ENCODE peak calls at places on chromosome 14, in four cellular contexts. L, X, N and W are unnamed samples.

GRCh38 chr14:89926709-89927108 is 27.8 kb downstream of the EFCAB11 start:
- DNase-seq in L (peak), X (no peak), N (no peak), W (no peak)

GRCh38 chr14:30607156-30607780 is 14.9 kb upstream of the SCFD1 start:
- DNase-seq in L (no peak), X (no peak), N (no peak), W (no peak)

GRCh38 chr14:22980672-22981089 is 1.7 kb downstream of the AJUBA start:
- DNase-seq in L (peak), X (no peak), N (no peak), W (no peak)

GRCh38 chr14:81172353-81172752 is 48.4 kb downstream of the GTF2A1 start:
- DNase-seq in L (peak), X (no peak), N (no peak), W (no peak)

GRCh38 chr14:93742761-93743160 is 45.5 kb downstream of the PRIMA1 start:
- DNase-seq in L (no peak), X (no peak), N (no peak), W (no peak)

GRCh38 chr14:52619692-52620091 is 67.1 kb downstream of the GPR137C start:
- DNase-seq in L (no peak), X (no peak), N (no peak), W (no peak)

GRCh38 chr14:95217391-95217900 is 60.1 kb upstream of the DICER1 start:
- DNase-seq in L (no peak), X (no peak), N (no peak), W (no peak)

GRCh38 chr14:23054000-23054811 is 3.1 kb downstream of the CDH24 start:
- DNase-seq in L (no peak), X (no peak), N (no peak), W (peak)

GRCh38 chr14:68345738-68346137 is 447.1 kb downstream of the ZFP36L1 start:
- DNase-seq in L (no peak), X (no peak), N (no peak), W (no peak)

GRCh38 chr14:65439117-65439516 is 26.6 kb downstream of the FUT8 start:
- DNase-seq in L (no peak), X (no peak), N (no peak), W (no peak)

GRCh38 chr14:96090441-96091148 is 51.4 kb downstream of the C14orf132 start:
- DNase-seq in L (no peak), X (no peak), N (no peak), W (peak)

GRCh38 chr14:55131782-55132181 is 2.7 kb downstream of the LGALS3 start:
- DNase-seq in L (no peak), X (no peak), N (no peak), W (no peak)

GRCh38 chr14:55130194-55130550 is 1.1 kb downstream of the LGALS3 start:
- DNase-seq in L (peak), X (no peak), N (no peak), W (no peak)

GRCh38 chr14:55136241-55136640 is 7.2 kb downstream of the LGALS3 start:
- DNase-seq in L (no peak), X (no peak), N (no peak), W (no peak)

GRCh38 chr14:55136868-55137785 is 8.1 kb downstream of the LGALS3 start:
- DNase-seq in L (peak), X (peak), N (no peak), W (no peak)

GRCh38 chr14:55133416-55133815 is 4.4 kb downstream of the LGALS3 start:
- DNase-seq in L (no peak), X (no peak), N (no peak), W (no peak)
- TF ChIP-seq CTCF in L (no peak), X (peak), N (no peak), W (no peak)

DNA sequence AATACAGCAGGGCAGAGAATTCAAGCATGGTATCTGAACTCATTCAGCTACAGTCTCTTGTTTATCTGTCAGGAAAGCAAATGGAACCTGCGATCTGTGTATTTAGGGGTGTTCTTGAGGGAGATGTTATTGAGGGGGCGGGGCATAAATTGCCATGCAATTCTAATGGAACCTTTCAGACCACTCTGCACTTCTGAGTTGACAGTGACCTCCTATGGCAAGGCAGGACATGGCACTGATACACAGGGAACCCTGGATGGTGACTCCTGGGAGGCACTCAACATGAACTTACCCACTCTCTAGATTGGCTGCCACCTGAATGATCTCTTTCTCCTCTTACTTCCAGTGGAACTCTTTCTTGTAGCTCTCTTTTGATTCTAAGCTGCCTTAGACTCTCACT is 787.3 kb downstream of the VRK1 start:
- DNase-seq in L (peak), X (no peak), N (no peak), W (no peak)
- TF ChIP-seq CTCF in L (peak), X (no peak), N (no peak), W (no peak)

GRCh38 chr14:67285876-67286452 is 44.7 kb downstream of the PALS1 start:
- DNase-seq in L (peak), X (peak), N (no peak), W (no peak)
- TF ChIP-seq CTCF in L (peak), X (no peak), N (no peak), W (peak)

GRCh38 chr14:45198551-45198950 is 54.5 kb downstream of the MIS18BP1 start:
- DNase-seq in L (peak), X (no peak), N (no peak), W (no peak)

GRCh38 chr14:45199246-45199645 is 53.8 kb downstream of the MIS18BP1 start:
- DNase-seq in L (peak), X (no peak), N (no peak), W (no peak)

GRCh38 chr14:45204241-45204640 is 48.8 kb downstream of the MIS18BP1 start:
- DNase-seq in L (no peak), X (no peak), N (no peak), W (no peak)

DNA sequence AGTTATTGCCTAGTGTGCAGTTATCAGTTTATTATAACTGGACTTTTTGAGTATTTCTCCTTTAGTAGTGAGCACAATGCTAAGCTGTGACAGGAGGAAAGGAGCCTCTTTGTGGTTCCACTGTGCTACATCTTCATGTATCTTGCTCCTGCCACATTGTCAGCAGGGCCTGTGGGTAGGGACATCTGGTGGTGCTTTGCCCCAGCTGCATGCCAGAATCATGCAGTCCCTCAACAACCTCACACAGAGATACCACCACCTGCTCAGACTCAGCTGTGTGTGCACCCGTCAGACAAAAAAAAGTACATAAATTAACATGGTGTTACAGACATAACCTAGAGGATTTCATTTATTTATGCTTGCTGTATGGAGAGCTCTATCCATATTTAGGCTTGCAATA is 51.1 kb downstream of the MIS18BP1 start:
- DNase-seq in L (peak), X (no peak), N (no peak), W (peak)
- TF ChIP-seq CTCF in L (no peak), X (peak), N (no peak), W (no peak)

DNA sequence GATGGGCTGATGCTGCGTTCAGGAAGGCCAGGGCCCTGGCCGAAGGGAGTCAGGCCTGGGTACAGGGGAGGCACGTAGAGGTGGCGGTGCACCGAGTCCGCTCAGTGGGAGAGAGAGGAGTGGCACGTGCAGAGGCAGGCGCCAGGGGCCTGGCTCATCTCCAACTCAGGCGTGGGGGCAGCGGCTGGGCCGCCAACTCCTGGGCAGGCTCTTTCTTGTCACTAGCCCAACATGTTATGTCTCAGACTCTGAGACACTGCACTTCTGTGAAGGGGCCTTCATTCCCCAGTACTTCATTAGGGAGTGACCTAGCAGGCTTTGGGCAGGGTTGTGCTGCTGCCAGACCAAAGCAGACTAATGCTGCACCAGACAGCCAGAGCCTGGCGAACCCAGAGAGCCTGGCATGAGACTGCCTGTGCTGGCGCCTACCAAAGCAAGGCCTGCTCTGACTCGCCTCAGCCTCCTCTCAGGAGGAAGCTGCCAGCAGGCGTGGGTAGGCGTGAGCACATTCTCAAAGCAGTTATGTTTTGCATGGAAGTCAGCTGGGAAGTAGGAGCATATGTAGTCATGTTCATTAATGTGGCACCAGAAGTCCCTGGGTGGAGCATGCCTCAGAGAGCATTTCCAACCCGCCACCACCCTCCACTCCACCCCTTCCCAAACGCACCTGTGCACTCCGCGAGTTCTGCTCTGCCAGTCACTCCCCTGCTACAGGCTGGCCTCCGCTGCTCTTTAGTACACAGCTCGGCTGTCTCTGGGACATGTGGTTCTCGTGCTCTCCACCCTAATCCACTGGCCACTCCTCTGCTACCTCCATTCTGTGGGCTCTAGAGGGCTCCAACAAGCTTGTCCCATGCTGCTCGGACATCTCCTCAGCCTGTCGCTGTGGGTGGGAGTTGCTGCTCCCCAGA is 9.7 kb downstream of the CKB start:
- DNase-seq in L (peak), X (peak), N (peak), W (no peak)
- TF ChIP-seq CTCF in L (no peak), X (no peak), N (no peak), W (no peak)

GRCh38 chr14:86462193-86462592 is 932.2 kb downstream of the FLRT2 start:
- DNase-seq in L (peak), X (no peak), N (no peak), W (no peak)
- TF ChIP-seq CTCF in L (peak), X (peak), N (no peak), W (peak)

GRCh38 chr14:56868660-56869059 is 58.4 kb upstream of the OTX2 start:
- DNase-seq in L (no peak), X (no peak), N (no peak), W (no peak)

GRCh38 chr14:56870336-56870735 is 60.1 kb upstream of the OTX2 start:
- DNase-seq in L (no peak), X (no peak), N (no peak), W (no peak)

GRCh38 chr14:56875104-56875675 is 64.9 kb upstream of the OTX2 start:
- DNase-seq in L (no peak), X (no peak), N (no peak), W (no peak)

GRCh38 chr14:56878766-56879165 is 68.5 kb upstream of the OTX2 start:
- DNase-seq in L (no peak), X (no peak), N (no peak), W (no peak)

DNA sequence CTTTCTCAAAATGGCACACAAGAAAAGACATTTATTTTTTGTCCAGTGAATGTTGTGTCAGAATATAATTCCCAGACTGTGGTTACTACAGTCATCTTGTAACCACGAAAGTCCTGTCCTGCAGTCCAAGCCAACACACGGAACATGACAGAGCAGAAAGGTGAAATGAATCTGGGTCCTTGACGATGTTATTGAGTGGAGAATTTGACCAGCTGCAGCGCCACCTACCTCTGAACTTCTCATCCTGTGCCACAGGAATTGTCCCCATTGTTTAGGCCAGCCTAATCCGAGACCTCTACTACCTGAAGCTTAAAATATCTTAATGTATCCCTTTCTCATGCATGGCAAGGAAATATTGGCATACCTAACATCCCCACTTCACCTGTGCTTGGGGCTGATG is 64.1 kb upstream of the OTX2 start:
- DNase-seq in L (peak), X (no peak), N (no peak), W (peak)
- TF ChIP-seq CTCF in L (peak), X (no peak), N (no peak), W (peak)

GRCh38 chr14:86790408-86791364 is 1202.3 kb downstream of the GALC start:
- DNase-seq in L (peak), X (no peak), N (no peak), W (no peak)
- TF ChIP-seq CTCF in L (no peak), X (no peak), N (no peak), W (no peak)

DNA sequence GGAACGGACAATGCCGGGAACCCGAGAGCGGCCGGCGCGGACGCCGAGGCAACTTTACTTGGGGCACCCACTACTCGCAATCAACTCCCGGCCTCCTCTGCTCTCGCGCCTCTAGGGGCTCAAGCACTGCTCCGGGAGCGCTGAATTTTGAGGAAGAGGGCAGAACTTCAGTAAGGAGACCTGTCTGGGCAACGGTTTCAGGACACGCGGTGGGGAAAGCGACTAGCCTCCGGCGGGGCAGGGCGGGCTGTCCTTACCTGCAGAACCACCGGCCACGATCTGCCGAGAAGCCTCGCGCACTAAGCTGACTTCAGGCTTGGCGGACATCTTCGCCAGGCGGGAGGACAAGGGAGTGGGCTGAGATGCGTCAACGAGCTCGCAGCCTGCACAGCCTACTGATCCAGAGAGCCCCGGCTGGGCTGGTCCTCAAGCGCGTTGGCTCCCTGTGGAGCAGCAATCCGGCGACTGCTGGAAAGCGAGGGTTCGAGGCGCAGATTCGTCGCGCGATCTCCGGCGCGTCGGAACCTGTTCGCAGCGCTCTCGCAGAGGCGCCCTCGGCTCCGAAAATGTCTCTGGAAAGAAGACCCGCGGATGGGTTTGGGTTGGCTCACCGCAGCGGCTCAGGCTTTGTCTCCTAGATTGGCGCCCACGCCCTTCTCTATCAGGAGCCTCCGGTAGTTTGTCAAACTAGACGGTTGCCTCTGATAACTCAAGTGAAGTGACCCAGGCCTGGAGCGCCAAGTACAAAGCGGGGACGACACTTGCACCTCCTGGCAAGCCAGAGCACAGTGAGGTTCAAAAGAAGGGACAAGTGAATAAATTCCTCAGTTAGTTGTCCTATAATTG is at the start of gene SLC25A21:
- DNase-seq in L (peak), X (peak), N (peak), W (peak)
- TF ChIP-seq CTCF in L (peak), X (no peak), N (no peak), W (no peak)

DNA sequence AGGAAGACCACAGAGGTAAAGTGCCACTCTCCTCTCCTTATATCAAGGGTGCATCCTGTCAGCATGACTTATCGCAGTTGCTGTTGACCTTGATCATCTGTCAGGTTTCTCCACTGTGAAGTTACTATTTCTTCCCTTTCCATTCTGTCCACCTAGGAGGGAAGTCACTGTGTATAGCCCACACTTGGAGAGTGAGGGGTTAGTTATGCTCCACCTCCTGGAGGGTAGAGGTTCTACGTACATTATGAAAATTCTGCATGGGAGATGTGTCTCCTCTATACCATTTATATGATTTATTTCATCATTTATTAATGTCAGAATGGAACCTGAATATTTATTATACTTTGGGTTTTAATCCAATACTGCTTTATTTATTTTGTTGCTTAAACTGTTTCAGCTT is 40.2 kb upstream of the SMOC1 start:
- DNase-seq in L (no peak), X (no peak), N (no peak), W (no peak)
- TF ChIP-seq CTCF in L (no peak), X (no peak), N (no peak), W (no peak)